ENCODE peak calls at places on chromosomes 5 and 9, in six cellular contexts. Q is astrocyte, C is tibial artery, T is pancreas, K is mammary epithelial cell, Z is right atrium auricular region. J is an unnamed sample.

GRCh38 chr9:90009447-90009846 is 404.6 kb downstream of the GADD45G start:
- DNase-seq in Q (no peak), C (peak; percentile 65), T (no peak), K (no peak), Z (no peak), J (no peak)

GRCh38 chr9:124222918-124223720 is 34.6 kb upstream of the NEK6 start:
- DNase-seq in Q (no peak), C (peak; percentile 84), T (peak; percentile 97), K (no peak), Z (peak; percentile 80), J (no peak)

GRCh38 chr5:141841781-141842180 is 36.4 kb downstream of the PCDH1 start:
- DNase-seq in Q (no peak), C (peak; percentile 77), T (peak; percentile 69), K (no peak), Z (no peak), J (no peak)

GRCh38 chr5:129112295-129112694 is 17.7 kb downstream of the ISOC1 start:
- DNase-seq in Q (no peak), C (no peak), T (no peak), K (no peak), Z (no peak), J (no peak)

GRCh38 chr5:65334077-65334476 is 147.6 kb downstream of the ADAMTS6 start:
- DNase-seq in Q (peak; percentile 40), C (no peak), T (peak; percentile 49), K (peak; percentile 56), Z (no peak), J (no peak)

GRCh38 chr5:59178071-59178470 is 595.2 kb downstream of the RAB3C start:
- DNase-seq in Q (no peak), C (no peak), T (no peak), K (no peak), Z (no peak), J (no peak)

GRCh38 chr9:136080716-136081112 is 14.4 kb downstream of the NACC2 start:
- DNase-seq in Q (no peak), C (no peak), T (peak; percentile 25), K (no peak), Z (no peak), J (no peak)

GRCh38 chr5:107474724-107475489 is 195.8 kb downstream of the EFNA5 start:
- DNase-seq in Q (no peak), C (no peak), T (no peak), K (peak; percentile 32), Z (no peak), J (no peak)

GRCh38 chr5:142861011-142861410 is 90.8 kb downstream of the ARHGAP26 start:
- DNase-seq in Q (no peak), C (no peak), T (no peak), K (no peak), Z (no peak), J (no peak)

GRCh38 chr5:127805448-127805847 is 102.3 kb downstream of the CCDC192 start:
- DNase-seq in Q (no peak), C (no peak), T (no peak), K (no peak), Z (no peak), J (no peak)

GRCh38 chr9:104872959-104873850 is 54.8 kb downstream of the ABCA1 start:
- DNase-seq in Q (peak; percentile 98), C (peak; percentile 72), T (no peak), K (peak; percentile 97), Z (peak; percentile 67), J (no peak)

GRCh38 chr9:106964822-106965525 is 102.0 kb downstream of the ZNF462 start:
- DNase-seq in Q (no peak), C (no peak), T (no peak), K (peak; percentile 54), Z (no peak), J (no peak)

GRCh38 chr9:38010918-38011704 is 57.9 kb downstream of the SHB start:
- DNase-seq in Q (no peak), C (no peak), T (no peak), K (no peak), Z (no peak), J (no peak)

GRCh38 chr5:57219386-57219785 is 45.5 kb downstream of the GPBP1 start:
- DNase-seq in Q (no peak), C (no peak), T (no peak), K (no peak), Z (no peak), J (no peak)

GRCh38 chr5:109413463-109413862 is 3.7 kb upstream of the PJA2 start:
- DNase-seq in Q (peak; percentile 77), C (no peak), T (peak; percentile 58), K (no peak), Z (no peak), J (no peak)

GRCh38 chr5:171715551-171715950 is 70.1 kb upstream of the SMIM23 start:
- DNase-seq in Q (no peak), C (no peak), T (no peak), K (no peak), Z (peak; percentile 13), J (no peak)

GRCh38 chr9:127555830-127556820 is 56.0 kb upstream of the STXBP1 start:
- DNase-seq in Q (peak; percentile 95), C (peak; percentile 90), T (peak; percentile 68), K (peak; percentile 94), Z (peak; percentile 86), J (no peak)

GRCh38 chr5:57215629-57216195 is 41.9 kb downstream of the GPBP1 start:
- DNase-seq in Q (no peak), C (no peak), T (no peak), K (peak; percentile 39), Z (no peak), J (no peak)

GRCh38 chr9:129889461-129889935 is 54.2 kb downstream of the USP20 start:
- DNase-seq in Q (no peak), C (no peak), T (no peak), K (no peak), Z (no peak), J (peak; percentile 81)

GRCh38 chr9:11233693-11234092 is 620.9 kb upstream of the PTPRD start:
- DNase-seq in Q (no peak), C (no peak), T (no peak), K (no peak), Z (no peak), J (no peak)

GRCh38 chr5:36576721-36577120 is 29.7 kb upstream of the SLC1A3 start:
- DNase-seq in Q (no peak), C (no peak), T (no peak), K (peak; percentile 29), Z (no peak), J (no peak)

GRCh38 chr9:122389799-122390481 is 19.1 kb downstream of the PTGS1 start:
- DNase-seq in Q (peak; percentile 36), C (no peak), T (no peak), K (peak; percentile 50), Z (peak; percentile 44), J (no peak)

GRCh38 chr5:14267166-14267838 is 124.2 kb downstream of the TRIO start:
- DNase-seq in Q (peak; percentile 50), C (no peak), T (no peak), K (no peak), Z (no peak), J (no peak)

GRCh38 chr5:14266171-14266570 is 123.0 kb downstream of the TRIO start:
- DNase-seq in Q (no peak), C (no peak), T (no peak), K (no peak), Z (no peak), J (no peak)

GRCh38 chr5:14264605-14265316 is 121.6 kb downstream of the TRIO start:
- DNase-seq in Q (peak; percentile 87), C (peak; percentile 94), T (peak; percentile 90), K (peak; percentile 91), Z (peak; percentile 95), J (peak; percentile 40)

GRCh38 chr5:14266686-14267085 is 123.5 kb downstream of the TRIO start:
- DNase-seq in Q (no peak), C (no peak), T (no peak), K (no peak), Z (no peak), J (no peak)

DNA sequence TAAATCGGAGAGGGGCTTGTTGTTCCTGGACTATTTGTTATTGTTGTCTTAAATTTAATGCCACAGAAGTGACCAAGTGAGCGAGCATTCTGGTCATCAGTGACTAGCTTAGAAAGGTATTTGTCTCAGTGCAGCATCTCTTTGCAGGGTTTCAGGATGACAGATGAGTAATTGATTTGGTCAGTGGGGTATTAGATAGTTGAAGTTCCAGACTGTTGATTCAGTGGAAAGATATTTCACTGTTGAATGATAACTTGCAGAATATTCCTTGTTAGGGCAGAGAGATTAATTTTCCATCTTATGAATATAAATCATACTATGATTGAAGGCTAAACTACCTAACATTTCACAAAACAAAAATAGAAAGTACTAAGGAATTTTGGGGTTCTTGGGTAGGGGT is 122.4 kb downstream of the TRIO start:
- DNase-seq in Q (peak; percentile 96), C (no peak), T (no peak), K (peak; percentile 76), Z (no peak), J (no peak)
- H3K4me1 ChIP-seq in Q (peaks cover 91% of the 10 kb centered on the region), C (peaks cover 68% of the 10 kb centered on the region), T (peaks cover 20% of the 10 kb centered on the region), K (peaks cover 69% of the 10 kb centered on the region), Z (peaks cover 58% of the 10 kb centered on the region), J (peaks cover 10% of the 10 kb centered on the region)

GRCh38 chr5:159092288-159092687 is 7.4 kb downstream of the EBF1 start:
- DNase-seq in Q (no peak), C (no peak), T (no peak), K (no peak), Z (no peak), J (no peak)
- H3K4me1 ChIP-seq in Q (peaks cover 7% of the 10 kb centered on the region), C (peaks cover 77% of the 10 kb centered on the region), T (no peaks in the 10 kb centered on the region), K (no peaks in the 10 kb centered on the region), Z (peaks cover 31% of the 10 kb centered on the region), J (no peaks in the 10 kb centered on the region)

DNA sequence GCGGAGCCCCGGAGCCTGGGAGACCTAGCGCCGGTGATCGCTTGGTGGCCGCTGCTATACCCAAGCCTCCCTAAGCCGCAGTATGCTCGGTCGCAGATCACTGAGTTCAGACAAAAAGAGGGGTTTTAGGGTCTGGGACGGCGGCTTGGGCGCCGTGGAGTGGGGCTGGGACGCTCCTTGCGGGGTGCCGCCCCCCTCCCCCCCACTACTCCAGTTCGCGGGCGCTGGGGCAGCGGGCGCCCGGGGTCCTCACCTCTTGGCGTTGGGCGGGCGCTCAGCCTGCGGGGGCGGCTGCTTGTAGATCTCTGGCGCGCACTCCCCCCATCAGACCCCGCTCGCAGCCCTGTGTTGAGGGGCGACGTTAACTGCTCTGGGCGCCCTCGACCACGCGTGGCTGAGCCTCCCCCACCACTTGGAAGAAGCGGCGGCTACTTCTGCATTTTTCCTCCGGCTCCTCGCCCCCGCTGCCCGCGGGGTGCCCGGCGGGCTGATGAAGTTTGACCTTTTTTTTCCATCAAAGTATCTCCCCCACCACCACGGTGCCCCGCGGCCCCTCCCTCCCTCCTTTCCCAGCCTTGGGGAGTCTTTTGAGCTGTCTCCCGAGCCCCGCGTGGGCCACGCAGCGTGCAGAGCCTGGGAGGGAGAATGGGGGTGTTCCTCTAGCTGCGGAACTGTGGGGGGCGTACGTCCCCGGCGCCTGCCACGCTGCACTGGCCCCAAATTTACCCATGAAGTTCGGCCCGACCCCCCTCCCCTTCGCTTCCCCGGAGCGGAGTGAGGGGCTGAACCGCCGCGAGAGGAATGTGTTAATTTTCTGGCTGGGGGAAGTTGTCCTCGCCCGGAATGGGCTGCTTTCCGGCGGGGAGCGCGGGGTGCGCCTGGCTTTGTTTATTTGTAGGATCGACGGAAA is 1.2 kb downstream of the CXXC5 start:
- DNase-seq in Q (no peak), C (peak; percentile 77), T (peak; percentile 64), K (no peak), Z (no peak), J (no peak)
- H3K4me1 ChIP-seq in Q (peaks cover 44% of the 10 kb centered on the region), C (peaks cover 50% of the 10 kb centered on the region), T (peaks cover 44% of the 10 kb centered on the region), K (peaks cover 42% of the 10 kb centered on the region), Z (peaks cover 65% of the 10 kb centered on the region), J (peaks cover 26% of the 10 kb centered on the region)

DNA sequence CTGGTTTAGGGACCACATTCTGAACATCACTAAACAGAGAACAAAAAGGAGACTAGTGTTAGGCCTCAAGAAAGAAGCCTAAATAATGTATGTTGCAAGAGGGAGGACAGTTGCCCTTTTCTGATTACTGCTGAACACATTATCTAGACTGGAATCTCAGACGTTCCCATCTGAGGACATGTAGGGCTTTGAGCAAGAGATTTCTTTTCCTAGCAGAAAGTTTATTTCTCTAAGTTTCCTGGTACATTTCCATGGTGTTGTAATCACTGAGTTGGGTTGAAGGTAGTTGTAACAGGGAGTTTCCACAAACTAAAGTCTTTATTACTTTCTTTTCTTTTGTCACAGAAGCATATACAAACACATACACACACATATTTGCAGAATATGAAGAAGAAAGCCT is 269.2 kb downstream of the RFX3 start:
- DNase-seq in Q (no peak), C (no peak), T (no peak), K (no peak), Z (no peak), J (no peak)
- H3K4me1 ChIP-seq in Q (no peaks in the 10 kb centered on the region), C (no peaks in the 10 kb centered on the region), T (no peaks in the 10 kb centered on the region), K (no peaks in the 10 kb centered on the region), Z (no peaks in the 10 kb centered on the region), J (no peaks in the 10 kb centered on the region)

J was measured in NT2/D1.